ENCODE peak calls at places on chromosome 16, in four cellular contexts. Y is stomach, K is lung, N is right atrium auricular region. V is an unnamed sample.
A peak's percentile ranks its signal among the peaks of the same experiment; 100 is the strongest.

GRCh38 chr16:19830902-19831555 is 53.6 kb downstream of the GPRC5B start:
- DNase-seq in N (no peak), K (no peak), Y (no peak), V (no peak)

GRCh38 chr16:87326151-87326571 is 9.0 kb upstream of the C16orf95 start:
- DNase-seq in Y (no peak), N (no peak), K (no peak), V (no peak)

GRCh38 chr16:52022177-52022576 is 524.8 kb downstream of the TOX3 start:
- DNase-seq in N (no peak), K (no peak), Y (no peak), V (no peak)

GRCh38 chr16:57536306-57537193 is at the start of gene CCDC102A:
- DNase-seq in K (no peak), Y (peak; percentile 28), N (peak; percentile 61), V (peak; percentile 79)

GRCh38 chr16:31421587-31421986 is 6.6 kb downstream of the COX6A2 start:
- DNase-seq in Y (no peak), K (no peak), N (no peak), V (no peak)

GRCh38 chr16:15639061-15639568 is 3.8 kb downstream of the MARF1 start:
- DNase-seq in K (no peak), N (no peak), Y (no peak), V (no peak)

GRCh38 chr16:47058295-47059086 is 85.0 kb upstream of the DNAJA2 start:
- DNase-seq in K (no peak), N (no peak), Y (no peak), V (peak; percentile 14)

GRCh38 chr16:21179983-21180365 is 21.5 kb downstream of the LDAF1 start:
- DNase-seq in K (no peak), Y (no peak), N (no peak), V (no peak)

GRCh38 chr16:57007530-57007929 is 18.2 kb downstream of the NLRC5 start:
- DNase-seq in Y (no peak), K (no peak), N (no peak), V (no peak)

GRCh38 chr16:27439273-27440018 is 37.5 kb downstream of the IL21R start:
- DNase-seq in Y (no peak), K (no peak), N (no peak), V (peak; percentile 52)

GRCh38 chr16:80976946-80977345 is 29.7 kb downstream of the CMC2 start:
- DNase-seq in N (no peak), Y (no peak), K (no peak), V (no peak)

GRCh38 chr16:3654249-3654991 is at the start of gene DNASE1:
- DNase-seq in K (peak; percentile 53), Y (peak; percentile 66), N (no peak), V (peak; percentile 92)

GRCh38 chr16:56709686-56710040 is 20.3 kb upstream of the NUP93 start:
- DNase-seq in K (no peak), Y (no peak), N (no peak), V (no peak)

GRCh38 chr16:67993207-67994036 is 5.9 kb downstream of the DPEP2 start:
- DNase-seq in Y (peak; percentile 82), K (peak; percentile 79), N (peak; percentile 79), V (peak; percentile 93)

GRCh38 chr16:57544129-57544653 is 1.7 kb downstream of the ADGRG5 start:
- DNase-seq in Y (no peak), N (peak; percentile 40), K (no peak), V (peak; percentile 31)

GRCh38 chr16:86215233-86215978 is 294.9 kb upstream of the FOXF1 start:
- DNase-seq in Y (no peak), K (no peak), N (no peak), V (no peak)

GRCh38 chr16:84751241-84751640 is 51.4 kb downstream of the USP10 start:
- DNase-seq in N (no peak), Y (no peak), K (no peak), V (no peak)
- H3K4me1 ChIP-seq in N (peaks cover 34% of the 10 kb centered on the region), Y (peaks cover 7% of the 10 kb centered on the region), K (peaks cover 9% of the 10 kb centered on the region), V (no peaks in the 10 kb centered on the region)

GRCh38 chr16:4850211-4850610 is 2.9 kb downstream of the UBN1 start:
- DNase-seq in N (no peak), Y (no peak), K (no peak), V (no peak)
- H3K4me1 ChIP-seq in N (peaks cover 61% of the 10 kb centered on the region), Y (peaks cover 34% of the 10 kb centered on the region), K (peaks cover 7% of the 10 kb centered on the region), V (peaks cover 5% of the 10 kb centered on the region)

GRCh38 chr16:9095998-9096397 is 4.6 kb downstream of the HAPSTR1 start:
- DNase-seq in K (no peak), Y (no peak), N (no peak), V (no peak)
- H3K4me1 ChIP-seq in K (peaks cover 18% of the 10 kb centered on the region), Y (peaks cover 76% of the 10 kb centered on the region), N (peaks cover 78% of the 10 kb centered on the region), V (peaks cover 10% of the 10 kb centered on the region)

DNA sequence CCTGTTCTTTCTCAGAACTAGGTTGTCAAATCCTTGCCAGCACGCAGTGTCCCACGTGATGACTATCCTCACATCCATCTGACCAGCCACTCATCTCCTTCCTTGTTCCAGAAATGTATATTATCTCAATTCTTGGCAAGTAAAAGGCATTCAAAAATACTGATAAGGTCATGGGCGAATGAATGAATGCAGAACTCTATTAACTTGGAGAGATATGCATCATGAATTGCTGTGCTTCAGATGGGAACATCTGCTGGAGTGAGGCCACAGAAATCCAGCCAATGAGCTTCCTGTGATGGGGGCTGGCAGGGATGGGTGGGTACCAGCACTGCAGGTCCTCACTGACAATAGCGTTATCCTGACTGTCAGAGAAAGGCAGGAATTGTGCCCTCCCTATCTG is 19.0 kb downstream of the FAHD1 start:
- DNase-seq in N (no peak), Y (no peak), K (no peak), V (no peak)
- H3K4me1 ChIP-seq in N (no peaks in the 10 kb centered on the region), Y (no peaks in the 10 kb centered on the region), K (no peaks in the 10 kb centered on the region), V (no peaks in the 10 kb centered on the region)

GRCh38 chr16:2195316-2196161 is 866 bp downstream of the CASKIN1 start:
- DNase-seq in Y (no peak), K (no peak), N (no peak), V (no peak)

GRCh38 chr16:2194852-2195315 is 1.5 kb downstream of the CASKIN1 start:
- DNase-seq in K (peak; percentile 55), Y (peak; percentile 74), N (no peak), V (peak; percentile 90)

GRCh38 chr16:2196981-2197511 is 641 bp upstream of the CASKIN1 start:
- DNase-seq in K (no peak), Y (no peak), N (no peak), V (no peak)

GRCh38 chr16:2197765-2198164 is 1.4 kb upstream of the CASKIN1 start:
- DNase-seq in Y (no peak), K (no peak), N (no peak), V (no peak)

GRCh38 chr16:2196162-2196980 is at the start of gene CASKIN1:
- DNase-seq in N (no peak), Y (no peak), K (no peak), V (peak; percentile 71)
- H3K4me1 ChIP-seq in N (peaks cover 11% of the 10 kb centered on the region), Y (peaks cover 18% of the 10 kb centered on the region), K (peaks cover 4% of the 10 kb centered on the region), V (peaks cover 7% of the 10 kb centered on the region)

GRCh38 chr16:353404-354285 is 1.1 kb upstream of the AXIN1 start:
- DNase-seq in N (no peak), K (no peak), Y (no peak), V (no peak)

GRCh38 chr16:354286-354881 is 1.9 kb upstream of the AXIN1 start:
- DNase-seq in N (no peak), K (no peak), Y (no peak), V (no peak)

GRCh38 chr16:352547-353403 is at the start of gene AXIN1:
- DNase-seq in K (peak; percentile 100), Y (peak; percentile 100), N (peak; percentile 97), V (peak; percentile 100)

GRCh38 chr16:350203-350602 is 2.3 kb downstream of the AXIN1 start:
- DNase-seq in N (no peak), K (no peak), Y (no peak), V (no peak)

GRCh38 chr16:351804-352520 is 561 bp downstream of the AXIN1 start:
- DNase-seq in K (no peak), N (no peak), Y (no peak), V (no peak)
- H3K4me1 ChIP-seq in K (peaks cover 1% of the 10 kb centered on the region), N (peaks cover 22% of the 10 kb centered on the region), Y (peaks cover 7% of the 10 kb centered on the region), V (no peaks in the 10 kb centered on the region)

DNA sequence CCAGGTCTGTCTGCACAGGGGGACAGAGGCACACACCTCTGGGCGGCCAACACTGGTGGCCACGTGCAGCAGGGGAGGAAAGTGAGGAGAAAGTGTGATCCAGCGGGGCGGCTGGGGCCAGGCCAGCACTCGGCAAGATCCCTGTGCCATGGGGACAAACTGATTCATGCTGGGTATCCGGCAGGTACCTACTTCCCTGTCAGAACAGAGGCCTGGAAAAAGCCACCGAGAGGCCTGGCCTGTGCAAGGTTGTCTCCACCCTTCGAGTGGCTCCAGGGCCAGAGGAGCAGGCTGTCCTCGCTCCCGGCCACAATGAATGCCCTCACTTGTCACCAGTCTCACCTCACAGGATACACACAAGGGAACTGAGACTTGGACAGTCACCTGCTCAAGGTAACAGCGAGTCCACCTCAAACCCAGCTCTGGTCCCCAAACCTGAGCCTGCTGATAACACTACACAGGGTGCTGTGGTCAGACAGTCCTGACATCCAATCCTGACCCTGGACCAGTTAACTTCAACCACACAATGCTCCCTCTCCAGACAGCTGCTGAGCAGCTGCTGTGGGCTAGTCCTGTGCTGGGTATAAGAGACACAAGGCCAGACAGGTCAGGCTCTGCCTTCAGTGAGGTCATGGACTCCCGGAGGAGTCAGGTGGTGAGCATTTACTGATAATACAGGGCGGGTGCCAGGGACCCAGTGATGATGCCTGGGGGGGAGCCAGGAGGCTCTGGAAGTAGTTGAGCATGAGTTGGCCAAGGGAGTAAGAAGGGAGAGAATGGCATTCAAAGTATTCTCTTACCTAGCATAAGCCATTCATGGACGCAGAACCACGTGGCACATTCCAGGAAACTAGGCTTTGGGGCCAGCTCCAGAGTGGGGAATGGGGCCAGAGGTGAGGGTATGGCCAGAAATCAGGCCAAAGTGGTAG is 53.0 kb downstream of the VAC14 start:
- DNase-seq in Y (no peak), K (peak; percentile 78), N (no peak), V (no peak)
- H3K4me1 ChIP-seq in Y (peaks cover 73% of the 10 kb centered on the region), K (peaks cover 64% of the 10 kb centered on the region), N (peaks cover 58% of the 10 kb centered on the region), V (no peaks in the 10 kb centered on the region)

DNA sequence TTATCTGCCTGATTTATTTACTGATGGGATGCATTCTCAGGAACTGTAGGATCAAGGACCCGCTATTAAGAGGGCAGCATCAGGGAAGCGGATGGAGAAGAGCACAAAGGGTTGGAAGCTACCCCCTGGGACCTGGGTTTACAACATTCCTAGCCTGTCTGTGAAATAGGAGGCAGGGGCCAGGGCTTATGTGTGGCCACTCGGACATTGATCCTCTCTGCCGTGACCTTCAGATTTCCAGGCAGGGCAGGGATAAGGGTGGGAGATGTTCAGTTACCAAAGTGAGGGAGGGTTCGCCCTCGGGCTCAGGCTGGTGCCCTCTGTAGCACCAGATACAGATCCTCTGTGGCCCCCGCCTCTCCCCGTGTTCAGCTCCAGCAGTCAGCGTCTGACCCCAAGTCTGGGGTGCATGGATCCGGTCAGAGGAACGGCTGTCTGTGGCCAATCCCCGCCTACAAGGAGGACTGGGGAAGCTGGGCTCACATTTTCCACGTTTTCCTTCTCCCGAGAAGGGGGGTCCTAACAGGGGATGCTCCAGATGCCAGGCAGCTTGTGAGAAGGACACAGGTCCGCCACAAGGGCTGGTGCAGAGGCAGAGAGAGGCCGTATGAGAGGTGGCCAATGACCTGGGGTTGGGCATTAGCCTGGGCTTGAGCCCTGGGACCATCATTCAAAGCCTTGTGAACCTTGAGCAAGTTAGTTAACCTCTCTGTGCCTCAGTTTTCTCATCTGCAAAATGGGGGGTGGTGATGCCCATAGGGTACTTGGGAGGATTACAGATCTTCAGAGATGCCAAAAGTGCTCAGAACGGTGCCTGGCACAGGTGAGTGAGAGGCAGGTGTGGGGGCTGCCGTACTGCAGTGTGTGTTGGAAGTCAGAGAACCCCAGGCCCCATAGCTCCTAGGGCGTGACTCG is 48.3 kb downstream of the ATP2C2 start:
- DNase-seq in K (no peak), Y (no peak), N (no peak), V (no peak)
- H3K4me1 ChIP-seq in K (no peaks in the 10 kb centered on the region), Y (no peaks in the 10 kb centered on the region), N (no peaks in the 10 kb centered on the region), V (no peaks in the 10 kb centered on the region)